ENCODE peak calls at places on chromosomes 7 and 10, in eight cellular contexts. T, G, Z, P, Y, D, M and U are unnamed samples.

GRCh38 chr7:114422478-114423217 is 8.0 kb downstream of the FOXP2 start:
- DNase-seq in Y (no peak), M (no peak), G (no peak), D (no peak), Z (no peak), T (peak), P (peak), U (peak)

GRCh38 chr7:39987641-39988347 is 37.7 kb downstream of the CDK13 start:
- DNase-seq in T (no peak), D (no peak), P (no peak), M (no peak), Z (no peak), G (no peak), Y (no peak), U (no peak)

GRCh38 chr7:99844354-99844753 is 16.5 kb downstream of the CYP3A43 start:
- DNase-seq in Z (no peak), D (no peak), M (no peak), Y (no peak), P (no peak), T (no peak), G (no peak), U (no peak)

GRCh38 chr7:117698018-117698417 is 175.2 kb downstream of the CTTNBP2 start:
- DNase-seq in T (no peak), D (no peak), Z (no peak), G (peak), P (no peak), Y (no peak), M (no peak), U (no peak)

GRCh38 chr7:155425946-155426345 is 32.0 kb upstream of the EN2 start:
- DNase-seq in D (no peak), G (no peak), M (no peak), Y (no peak), P (no peak), T (no peak), Z (no peak), U (no peak)

GRCh38 chr10:22548343-22548742 is 166.0 kb downstream of the PIP4K2A start:
- DNase-seq in Y (no peak), P (no peak), T (no peak), M (no peak), D (no peak), G (no peak), Z (no peak), U (no peak)

GRCh38 chr7:115724400-115725056 is 306.0 kb downstream of the TFEC start:
- DNase-seq in D (peak), G (peak), Z (peak), P (peak), Y (no peak), M (no peak), T (peak), U (peak)

GRCh38 chr10:109912335-109913282 is 10.7 kb downstream of the XPNPEP1 start:
- DNase-seq in Y (no peak), M (no peak), G (no peak), T (peak), P (no peak), D (peak), Z (peak), U (peak)

GRCh38 chr10:10017716-10018115 is 1000.0 kb upstream of the CELF2 start:
- DNase-seq in P (no peak), Z (no peak), T (no peak), Y (no peak), M (no peak), G (no peak), D (no peak), U (no peak)